ENCODE peak calls at places on chromosomes 6 and 20, in four cellular contexts. One of them, this sample, is unnamed. For H3K4me1, the result is how much of the 10 kb centered on the place peaks cover.

GRCh38 chr6:31139599-31139998 is 733 bp upstream of the PSORS1C2 start:
- DNase-seq in K562: no peak
- DNase-seq in ovary: no peak
- DNase-seq in stomach: no peak
- DNase-seq in this sample: no peak

GRCh38 chr6:15527838-15528617 is 134.8 kb downstream of the DTNBP1 start:
- DNase-seq in stomach: no peak
- DNase-seq in ovary: no peak
- DNase-seq in K562: no peak
- DNase-seq in this sample: no peak

GRCh38 chr20:60967431-60968316 is 284.4 kb upstream of the CDH4 start:
- DNase-seq in K562: no peak
- DNase-seq in stomach: no peak
- DNase-seq in ovary: no peak
- DNase-seq in this sample: no peak

GRCh38 chr6:79762370-79762769 is 131.2 kb downstream of the SH3BGRL2 start:
- DNase-seq in ovary: no peak
- DNase-seq in stomach: no peak
- DNase-seq in K562: no peak
- DNase-seq in this sample: no peak

GRCh38 chr20:51050636-51051035 is 27.7 kb upstream of the KCNG1 start:
- DNase-seq in stomach: no peak
- DNase-seq in K562: no peak
- DNase-seq in ovary: no peak
- DNase-seq in this sample: no peak

GRCh38 chr6:33718713-33719112 is 7.2 kb upstream of the UQCC2 start:
- DNase-seq in K562: no peak
- DNase-seq in stomach: no peak
- DNase-seq in ovary: no peak
- DNase-seq in this sample: no peak

GRCh38 chr6:137766596-137767370 is 100.3 kb upstream of the TNFAIP3 start:
- DNase-seq in ovary: no peak
- DNase-seq in stomach: no peak
- DNase-seq in K562: no peak
- DNase-seq in this sample: no peak

GRCh38 chr20:59428441-59429205 is 128.2 kb downstream of the EDN3 start:
- DNase-seq in stomach: no peak
- DNase-seq in ovary: no peak
- DNase-seq in K562: no peak
- DNase-seq in this sample: no peak

GRCh38 chr6:27601668-27602254 is 128.9 kb upstream of the ZNF184 start:
- DNase-seq in stomach: no peak
- DNase-seq in K562: peak
- DNase-seq in ovary: no peak
- DNase-seq in this sample: no peak

GRCh38 chr6:38567436-38567835 is 72.3 kb downstream of the BTBD9 start:
- DNase-seq in stomach: peak
- DNase-seq in K562: no peak
- DNase-seq in ovary: peak
- DNase-seq in this sample: peak

GRCh38 chr20:37327748-37328147 is 18.2 kb upstream of the SRC start:
- DNase-seq in ovary: peak
- DNase-seq in K562: no peak
- DNase-seq in stomach: peak
- DNase-seq in this sample: peak

GRCh38 chr6:36912583-36912982 is 26.8 kb downstream of the C6orf89 start:
- DNase-seq in ovary: no peak
- DNase-seq in K562: no peak
- DNase-seq in stomach: no peak
- DNase-seq in this sample: no peak

GRCh38 chr6:116060572-116061283 is at the start of gene FRK:
- DNase-seq in ovary: no peak
- DNase-seq in K562: no peak
- DNase-seq in stomach: peak
- DNase-seq in this sample: no peak

GRCh38 chr6:75934643-75935472 is 137.6 kb downstream of the IMPG1 start:
- DNase-seq in K562: peak
- DNase-seq in ovary: peak
- DNase-seq in stomach: no peak
- DNase-seq in this sample: peak

GRCh38 chr20:24773751-24774201 is 175.3 kb upstream of the CST7 start:
- DNase-seq in K562: no peak
- DNase-seq in ovary: no peak
- DNase-seq in stomach: peak
- DNase-seq in this sample: no peak

DNA sequence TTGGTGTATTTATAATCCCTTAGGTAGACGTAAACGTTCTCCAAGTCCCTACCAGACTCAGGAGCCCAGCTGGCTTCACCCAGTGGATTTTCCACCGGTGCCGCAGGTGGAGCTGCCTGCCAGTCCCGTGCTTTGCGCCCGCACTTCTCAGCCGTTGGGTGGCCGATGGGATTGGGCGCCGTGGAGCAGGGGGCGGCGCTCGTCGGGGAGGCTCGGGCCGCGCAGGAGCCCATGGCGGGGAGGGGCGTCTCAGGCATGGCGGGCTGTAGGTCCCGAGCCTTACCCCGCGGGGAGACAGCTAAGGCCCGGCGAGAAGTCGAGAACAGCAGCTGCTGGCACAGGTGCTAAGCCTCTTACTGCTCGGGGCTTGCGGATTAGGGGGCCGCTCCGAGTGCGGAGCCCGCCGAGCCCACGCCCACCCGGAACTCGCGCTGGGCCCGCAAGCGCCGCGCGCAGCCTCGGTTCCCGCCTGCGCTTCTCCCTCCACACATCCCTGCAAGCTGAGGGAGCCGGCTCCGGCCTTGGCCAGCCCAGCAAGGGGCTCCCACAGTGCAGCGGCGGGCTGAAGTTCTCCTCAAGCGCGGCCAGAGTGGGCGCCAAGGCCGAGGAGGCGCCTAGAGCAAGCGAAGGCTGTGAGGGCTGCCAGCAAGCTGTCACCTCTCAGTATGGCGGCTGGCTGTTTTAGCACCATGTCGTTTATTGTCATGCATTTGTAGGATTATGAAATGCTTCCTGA is 57.3 kb downstream of the TRIM27 start:
- DNase-seq in ovary: peak
- DNase-seq in K562: peak
- DNase-seq in stomach: peak
- DNase-seq in this sample: peak
- TF ChIP-seq POLR2A in ovary: peak
- TF ChIP-seq POLR2A in K562: peak
- TF ChIP-seq POLR2A in stomach: no peak
- TF ChIP-seq POLR2A in this sample: no peak

DNA sequence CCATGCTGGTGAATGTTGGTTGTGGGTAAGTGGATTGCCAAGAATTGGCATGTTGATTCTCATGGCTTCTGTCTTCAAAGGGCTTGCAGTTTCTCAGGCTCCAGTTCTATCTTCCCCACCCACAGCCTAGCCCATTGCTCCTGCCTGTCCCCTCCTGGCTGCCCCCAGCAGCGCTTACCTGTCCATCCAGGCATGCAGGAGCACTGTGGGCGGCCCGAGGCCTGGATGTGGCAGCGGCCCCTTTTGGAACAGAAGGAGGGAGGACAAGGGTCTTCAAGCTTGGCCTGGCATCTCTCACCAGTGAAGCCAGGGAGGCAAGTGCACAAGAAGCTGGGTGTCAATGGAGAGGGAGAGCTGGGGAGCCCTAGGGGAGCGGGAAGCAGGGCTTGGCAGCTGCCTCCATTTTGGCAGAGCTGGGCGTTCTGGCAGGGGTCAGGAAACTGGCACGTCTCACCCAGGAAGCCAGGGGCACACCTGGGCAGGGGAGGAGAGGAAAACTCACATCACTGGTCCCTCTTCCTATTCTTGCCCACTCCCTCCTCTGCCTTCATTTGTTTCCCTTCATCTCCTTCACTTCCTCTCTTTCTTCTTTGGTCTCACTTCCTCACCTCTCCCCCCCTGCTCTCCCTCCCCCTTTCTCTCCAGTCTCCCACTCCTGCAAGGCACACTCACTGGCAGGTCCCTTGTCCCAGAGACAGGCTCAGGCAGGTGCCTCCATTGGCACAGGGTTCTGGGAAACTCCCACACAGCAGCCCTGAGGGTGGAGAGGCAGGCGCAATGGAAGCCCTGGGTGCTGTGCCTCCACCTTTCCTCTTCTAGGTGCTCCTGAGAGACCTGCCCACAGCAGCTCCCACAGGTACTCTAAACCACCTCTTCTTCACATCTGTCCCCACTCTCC is 1.3 kb downstream of the NOTCH4 start:
- DNase-seq in K562: no peak
- DNase-seq in stomach: no peak
- DNase-seq in ovary: no peak
- DNase-seq in this sample: no peak
- H3K4me1 ChIP-seq in K562: under half
- H3K4me1 ChIP-seq in stomach: under half
- H3K4me1 ChIP-seq in ovary: under half
- H3K4me1 ChIP-seq in this sample: under half

GRCh38 chr6:26086214-26086613 is 1.0 kb upstream of the HFE start:
- DNase-seq in K562: no peak
- DNase-seq in stomach: no peak
- DNase-seq in ovary: no peak
- DNase-seq in this sample: no peak

GRCh38 chr6:26088344-26088743 is 1.1 kb downstream of the HFE start:
- DNase-seq in stomach: no peak
- DNase-seq in ovary: no peak
- DNase-seq in K562: no peak
- DNase-seq in this sample: no peak

GRCh38 chr6:26089272-26089671 is 2.0 kb downstream of the HFE start:
- DNase-seq in stomach: no peak
- DNase-seq in K562: no peak
- DNase-seq in ovary: no peak
- DNase-seq in this sample: no peak

GRCh38 chr6:26092443-26092842 is 5.2 kb downstream of the HFE start:
- DNase-seq in stomach: no peak
- DNase-seq in K562: no peak
- DNase-seq in ovary: no peak
- DNase-seq in this sample: no peak

DNA sequence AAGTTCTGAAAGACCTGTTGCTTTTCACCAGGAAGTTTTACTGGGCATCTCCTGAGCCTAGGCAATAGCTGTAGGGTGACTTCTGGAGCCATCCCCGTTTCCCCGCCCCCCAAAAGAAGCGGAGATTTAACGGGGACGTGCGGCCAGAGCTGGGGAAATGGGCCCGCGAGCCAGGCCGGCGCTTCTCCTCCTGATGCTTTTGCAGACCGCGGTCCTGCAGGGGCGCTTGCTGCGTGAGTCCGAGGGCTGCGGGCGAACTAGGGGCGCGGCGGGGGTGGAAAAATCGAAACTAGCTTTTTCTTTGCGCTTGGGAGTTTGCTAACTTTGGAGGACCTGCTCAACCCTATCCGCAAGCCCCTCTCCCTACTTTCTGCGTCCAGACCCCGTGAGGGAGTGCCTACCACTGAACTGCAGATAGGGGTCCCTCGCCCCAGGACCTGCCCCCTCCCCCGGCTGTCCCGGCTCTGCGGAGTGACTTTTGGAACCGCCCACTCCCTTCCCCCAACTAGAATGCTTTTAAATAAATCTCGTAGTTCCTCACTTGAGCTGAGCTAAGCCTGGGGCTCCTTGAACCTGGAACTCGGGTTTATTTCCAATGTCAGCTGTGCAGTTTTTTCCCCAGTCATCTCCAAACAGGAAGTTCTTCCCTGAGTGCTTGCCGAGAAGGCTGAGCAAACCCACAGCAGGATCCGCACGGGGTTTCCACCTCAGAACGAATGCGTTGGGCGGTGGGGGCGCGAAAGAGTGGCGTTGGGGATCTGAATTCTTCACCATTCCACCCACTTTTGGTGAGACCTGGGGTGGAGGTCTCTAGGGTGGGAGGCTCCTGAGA is at the start of gene HFE:
- DNase-seq in ovary: peak
- DNase-seq in K562: peak
- DNase-seq in stomach: peak
- DNase-seq in this sample: peak
- TF ChIP-seq POLR2A in ovary: no peak
- TF ChIP-seq POLR2A in K562: peak
- TF ChIP-seq POLR2A in stomach: no peak
- TF ChIP-seq POLR2A in this sample: no peak

GRCh38 chr6:44489912-44490604 is 102.6 kb downstream of the CDC5L start:
- DNase-seq in ovary: no peak
- DNase-seq in stomach: no peak
- DNase-seq in K562: no peak
- DNase-seq in this sample: peak
- H3K4me1 ChIP-seq in ovary: under half
- H3K4me1 ChIP-seq in stomach: under half
- H3K4me1 ChIP-seq in K562: under half
- H3K4me1 ChIP-seq in this sample: under half

DNA sequence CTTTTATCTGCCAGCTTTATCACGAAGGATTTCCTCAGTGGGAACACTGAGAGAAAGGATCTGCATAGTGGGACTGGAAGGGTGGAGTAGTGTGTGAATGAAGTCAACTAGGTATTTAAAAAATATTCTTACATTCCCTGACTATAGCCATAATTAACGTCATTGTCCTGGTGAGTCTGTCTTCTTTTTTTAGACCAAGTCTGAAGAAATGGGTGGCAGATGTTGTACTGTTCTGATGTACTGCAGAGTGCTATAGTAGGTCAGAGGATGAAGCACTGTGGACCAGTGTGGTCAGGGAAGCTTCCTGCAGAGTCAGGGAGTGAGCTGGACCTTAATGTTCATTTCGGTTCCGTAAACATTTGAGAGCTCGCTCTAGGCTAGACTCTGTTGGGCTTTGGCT is 11.9 kb downstream of the TULP4 start:
- DNase-seq in K562: no peak
- DNase-seq in ovary: no peak
- DNase-seq in stomach: no peak
- DNase-seq in this sample: no peak
- TF ChIP-seq POLR2A in K562: no peak
- TF ChIP-seq POLR2A in ovary: no peak
- TF ChIP-seq POLR2A in stomach: no peak
- TF ChIP-seq POLR2A in this sample: no peak

GRCh38 chr20:62920039-62920645 is 6.2 kb downstream of the DIDO1 start:
- DNase-seq in K562: no peak
- DNase-seq in stomach: no peak
- DNase-seq in ovary: peak
- DNase-seq in this sample: no peak
- H3K4me1 ChIP-seq in K562: under half
- H3K4me1 ChIP-seq in stomach: half or more
- H3K4me1 ChIP-seq in ovary: under half
- H3K4me1 ChIP-seq in this sample: half or more

GRCh38 chr6:156557269-156557885 is 219.8 kb upstream of the ARID1B start:
- DNase-seq in stomach: peak
- DNase-seq in K562: no peak
- DNase-seq in ovary: no peak
- DNase-seq in this sample: no peak
- TF ChIP-seq POLR2A in stomach: no peak
- TF ChIP-seq POLR2A in K562: no peak
- TF ChIP-seq POLR2A in ovary: no peak
- TF ChIP-seq POLR2A in this sample: no peak

GRCh38 chr6:155349956-155350355 is 35.7 kb upstream of the TFB1M start:
- DNase-seq in stomach: no peak
- DNase-seq in ovary: no peak
- DNase-seq in K562: no peak
- DNase-seq in this sample: no peak
- H3K4me1 ChIP-seq in stomach: under half
- H3K4me1 ChIP-seq in ovary: under half
- H3K4me1 ChIP-seq in K562: under half
- H3K4me1 ChIP-seq in this sample: under half